ENCODE peak calls at places on chromosomes 1 and 21, in ten cellular contexts. Y, X, J, K, P, G, R, D, U and A are unnamed samples.

GRCh38 chr1:154614887-154615286 is 6.9 kb upstream of the ADAR start:
- DNase-seq in Y (no peak), X (no peak), J (no peak), K (no peak), P (peak; percentile 61), G (no peak), R (no peak), D (no peak), U (no peak), A (no peak)

GRCh38 chr1:112444269-112444668 is 48.3 kb downstream of the CTTNBP2NL start:
- DNase-seq in Y (no peak), X (no peak), J (no peak), K (peak; percentile 77), P (no peak), G (no peak), R (no peak), D (no peak), U (peak; percentile 73), A (peak; percentile 25)

GRCh38 chr1:43531906-43532584 is 1.4 kb downstream of the PTPRF start:
- DNase-seq in Y (no peak), X (no peak), J (no peak), K (no peak), P (peak; percentile 82), G (no peak), R (no peak), D (no peak), U (peak; percentile 30), A (no peak)

GRCh38 chr21:46325073-46325912 is 1.3 kb downstream of the PCNT start:
- DNase-seq in Y (peak; percentile 69), X (peak; percentile 65), J (peak; percentile 76), K (peak; percentile 47), P (peak; percentile 81), G (peak; percentile 66), R (no peak), D (peak; percentile 71), U (peak; percentile 71), A (peak; percentile 40)

GRCh38 chr1:52725903-52726264 is 369 bp upstream of the ZYG11B start:
- DNase-seq in Y (no peak), X (no peak), J (no peak), K (no peak), P (no peak), G (no peak), R (no peak), D (no peak), U (no peak), A (no peak)

GRCh38 chr1:204703826-204704612 is 18.5 kb upstream of the LRRN2 start:
- DNase-seq in Y (no peak), X (no peak), J (no peak), K (no peak), P (no peak), G (no peak), R (no peak), D (no peak), U (no peak), A (no peak)

GRCh38 chr1:22826630-22827580 is 116.3 kb downstream of the EPHB2 start:
- DNase-seq in Y (no peak), X (peak; percentile 59), J (peak; percentile 79), K (no peak), P (peak; percentile 70), G (peak; percentile 71), R (no peak), D (peak; percentile 53), U (peak; percentile 32), A (no peak)

GRCh38 chr21:45208627-45208951 is 79.1 kb downstream of the POFUT2 start:
- DNase-seq in Y (no peak), X (no peak), J (no peak), K (peak; percentile 54), P (no peak), G (no peak), R (no peak), D (peak; percentile 51), U (peak; percentile 24), A (no peak)

GRCh38 chr1:213125686-213126085 is 74.6 kb downstream of the RPS6KC1 start:
- DNase-seq in Y (no peak), X (no peak), J (no peak), K (no peak), P (no peak), G (no peak), R (no peak), D (no peak), U (no peak), A (no peak)

GRCh38 chr1:145994391-145995120 is 1.8 kb downstream of the TXNIP start:
- DNase-seq in Y (no peak), X (no peak), J (no peak), K (no peak), P (no peak), G (peak; percentile 49), R (no peak), D (no peak), U (peak; percentile 31), A (no peak)

GRCh38 chr1:27068922-27069321 is 56.3 kb upstream of the TENT5B start:
- DNase-seq in Y (no peak), X (no peak), J (no peak), K (no peak), P (no peak), G (no peak), R (no peak), D (no peak), U (no peak), A (no peak)

GRCh38 chr1:177307771-177308170 is 137.0 kb downstream of the BRINP2 start:
- DNase-seq in Y (no peak), X (no peak), J (no peak), K (peak; percentile 5), P (no peak), G (no peak), R (no peak), D (no peak), U (peak; percentile 76), A (no peak)

GRCh38 chr1:178684542-178685000 is 40.5 kb upstream of the RALGPS2 start:
- DNase-seq in Y (peak; percentile 53), X (no peak), J (no peak), K (peak; percentile 96), P (no peak), G (no peak), R (no peak), D (peak; percentile 82), U (peak; percentile 91), A (peak; percentile 81)

GRCh38 chr1:174447866-174448530 is at the start of gene GPR52:
- DNase-seq in Y (no peak), X (no peak), J (no peak), K (no peak), P (no peak), G (no peak), R (no peak), D (no peak), U (no peak), A (no peak)

GRCh38 chr1:175317309-175317708 is 124.7 kb upstream of the KIAA0040 start:
- DNase-seq in Y (no peak), X (no peak), J (no peak), K (no peak), P (peak; percentile 69), G (no peak), R (no peak), D (no peak), U (no peak), A (no peak)

DNA sequence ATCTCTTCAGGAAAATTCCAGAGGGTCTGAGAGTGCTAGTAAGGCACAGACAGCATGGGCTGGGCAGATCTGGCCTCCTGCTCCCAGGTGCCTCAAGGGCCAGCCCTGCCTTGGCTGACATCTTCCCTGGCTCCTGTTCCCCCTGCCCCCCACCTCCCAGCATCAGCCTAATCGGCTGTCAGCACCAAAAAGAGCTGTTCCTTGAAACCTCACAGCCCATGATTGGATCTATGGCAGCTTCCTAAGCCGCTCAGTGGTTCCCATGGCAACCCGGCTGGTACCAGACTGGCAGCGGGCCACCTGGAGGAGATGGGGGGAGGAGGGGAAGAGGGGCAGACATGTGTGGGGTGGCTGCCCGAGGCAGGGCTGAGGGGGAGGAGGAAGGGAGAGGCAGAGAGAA is 96.0 kb downstream of the VWA5B1 start:
- DNase-seq in Y (no peak), X (no peak), J (no peak), K (no peak), P (peak; percentile 47), G (no peak), R (peak; percentile 24), D (no peak), U (no peak), A (no peak)
- H3K27ac ChIP-seq in Y (no peak overlapping the region), X (no peak overlapping the region), J (no peak overlapping the region), K (no peak overlapping the region), P (no peak overlapping the region), G (no peak overlapping the region), R (no peak overlapping the region), D (no peak overlapping the region), U (no peak overlapping the region), A (no peak overlapping the region)

GRCh38 chr1:93671090-93671743 is 10.4 kb downstream of the BCAR3 start:
- DNase-seq in Y (no peak), X (no peak), J (no peak), K (no peak), P (no peak), G (no peak), R (no peak), D (no peak), U (no peak), A (no peak)

GRCh38 chr1:93672069-93672468 is 9.6 kb downstream of the BCAR3 start:
- DNase-seq in Y (peak; percentile 83), X (peak; percentile 70), J (peak; percentile 92), K (peak; percentile 93), P (no peak), G (peak; percentile 85), R (no peak), D (peak; percentile 84), U (peak; percentile 47), A (peak; percentile 85)

GRCh38 chr1:93673159-93673657 is 8.4 kb downstream of the BCAR3 start:
- DNase-seq in Y (no peak), X (no peak), J (no peak), K (peak; percentile 30), P (no peak), G (no peak), R (no peak), D (peak; percentile 55), U (peak; percentile 61), A (no peak)

GRCh38 chr1:93670141-93670540 is 11.5 kb downstream of the BCAR3 start:
- DNase-seq in Y (peak; percentile 47), X (peak; percentile 61), J (peak; percentile 73), K (peak; percentile 90), P (no peak), G (peak; percentile 68), R (no peak), D (peak; percentile 72), U (peak; percentile 87), A (peak; percentile 66)

GRCh38 chr1:93672477-93673158 is 9.0 kb downstream of the BCAR3 start:
- DNase-seq in Y (no peak), X (peak; percentile 56), J (peak; percentile 75), K (no peak), P (no peak), G (no peak), R (no peak), D (no peak), U (no peak), A (no peak)
- H3K4me1 ChIP-seq in Y (peaks cover 100% of the 10 kb centered on the region), X (peaks cover 38% of the 10 kb centered on the region), J (peaks cover 35% of the 10 kb centered on the region), K (peaks cover 51% of the 10 kb centered on the region), P (peaks cover 4% of the 10 kb centered on the region), G (peaks cover 67% of the 10 kb centered on the region), R (peaks cover 86% of the 10 kb centered on the region), D (peaks cover 31% of the 10 kb centered on the region), U (peaks cover 96% of the 10 kb centered on the region), A (peaks cover 78% of the 10 kb centered on the region)

GRCh38 chr1:240101306-240101705 is 9.6 kb downstream of the FMN2 start:
- DNase-seq in Y (no peak), X (no peak), J (no peak), K (no peak), P (no peak), G (no peak), R (no peak), D (no peak), U (no peak), A (no peak)
- H3K27ac ChIP-seq in Y (peak overlapping the region; percentile 58), X (no peak overlapping the region), J (no peak overlapping the region), K (no peak overlapping the region), P (no peak overlapping the region), G (no peak overlapping the region), R (no peak overlapping the region), D (peak overlapping the region; percentile 73), U (peak overlapping the region; percentile 66), A (peak overlapping the region; percentile 64)

GRCh38 chr1:156574039-156574633 is 1.8 kb upstream of the IQGAP3 start:
- DNase-seq in Y (no peak), X (no peak), J (no peak), K (no peak), P (no peak), G (no peak), R (no peak), D (no peak), U (no peak), A (no peak)
- H3K4me1 ChIP-seq in Y (peaks cover 11% of the 10 kb centered on the region), X (peaks cover 2% of the 10 kb centered on the region), J (no peaks in the 10 kb centered on the region), K (peaks cover 7% of the 10 kb centered on the region), P (peaks cover 10% of the 10 kb centered on the region), G (peaks cover 10% of the 10 kb centered on the region), R (peaks cover 10% of the 10 kb centered on the region), D (peaks cover 8% of the 10 kb centered on the region), U (peaks cover 15% of the 10 kb centered on the region), A (peaks cover 15% of the 10 kb centered on the region)